ENCODE peak calls at places on chromosomes 16 and 17, in five cellular contexts. E, N, K, J and C are unnamed samples.
A peak's percentile ranks its signal among the peaks of the same experiment; 100 is the strongest.

GRCh38 chr17:35161281-35161761 is 13.7 kb downstream of the UNC45B start:
- DNase-seq in K (no peak), N (no peak), E (no peak), J (no peak), C (no peak)

GRCh38 chr17:60941028-60941427 is 263.4 kb downstream of the BCAS3 start:
- DNase-seq in J (no peak), N (no peak), K (peak; percentile 78), E (no peak), C (no peak)

GRCh38 chr17:77453613-77454559 is 313.1 kb downstream of the SEC14L1 start:
- DNase-seq in K (no peak), E (no peak), J (no peak), N (no peak), C (peak; percentile 24)

GRCh38 chr16:2692251-2692947 is 10.1 kb downstream of the KCTD5 start:
- DNase-seq in N (peak; percentile 77), E (no peak), J (no peak), K (no peak), C (no peak)

GRCh38 chr16:66614161-66614802 is 9.8 kb downstream of the CMTM3 start:
- DNase-seq in N (no peak), E (no peak), K (no peak), J (no peak), C (no peak)

GRCh38 chr16:546909-547770 is 13.1 kb upstream of the PRR35 start:
- DNase-seq in N (no peak), E (no peak), J (no peak), K (peak; percentile 51), C (peak; percentile 24)

GRCh38 chr16:85944572-85945423 is 45.8 kb downstream of the IRF8 start:
- DNase-seq in E (no peak), J (no peak), N (no peak), K (no peak), C (no peak)

GRCh38 chr17:68355093-68355492 is 63.8 kb downstream of the ARSG start:
- DNase-seq in K (peak; percentile 61), J (no peak), E (no peak), N (no peak), C (peak; percentile 74)

GRCh38 chr16:88357306-88358032 is 25.3 kb upstream of the ZNF469 start:
- DNase-seq in E (no peak), N (no peak), K (no peak), J (no peak), C (no peak)

GRCh38 chr16:80147021-80147680 is 393.6 kb upstream of the DYNLRB2 start:
- DNase-seq in J (no peak), K (no peak), N (no peak), E (no peak), C (no peak)

GRCh38 chr17:81510798-81511549 is 1.6 kb downstream of the ACTG1 start:
- DNase-seq in E (no peak), N (no peak), J (no peak), K (no peak), C (no peak)

GRCh38 chr16:53664724-53665345 is 38.8 kb downstream of the RPGRIP1L start:
- DNase-seq in K (no peak), E (no peak), J (no peak), N (no peak), C (no peak)

GRCh38 chr17:78105551-78105950 is 23.0 kb downstream of the TMC6 start:
- DNase-seq in J (no peak), K (no peak), N (no peak), E (no peak), C (no peak)

GRCh38 chr17:4234406-4234805 is 29.4 kb downstream of the ANKFY1 start:
- DNase-seq in K (no peak), J (no peak), N (no peak), E (no peak), C (no peak)

GRCh38 chr16:53257001-53257400 is 177.3 kb upstream of the RBL2 start:
- DNase-seq in J (peak; percentile 9), E (no peak), K (no peak), N (no peak), C (peak; percentile 39)

GRCh38 chr17:55402374-55402773 is 19.3 kb downstream of the MMD start:
- DNase-seq in E (no peak), J (no peak), N (no peak), K (no peak), C (peak; percentile 8)

GRCh38 chr17:80717661-80718060 is 173.0 kb downstream of the RPTOR start:
- DNase-seq in K (no peak), J (no peak), E (no peak), N (peak; percentile 80), C (no peak)

GRCh38 chr17:49969134-49969759 is at the start of gene DLX4:
- DNase-seq in E (no peak), K (no peak), J (no peak), N (no peak), C (no peak)

GRCh38 chr16:78002915-78003538 is 19.3 kb upstream of the CLEC3A start:
- DNase-seq in K (peak; percentile 81), E (peak; percentile 32), J (peak; percentile 38), N (peak; percentile 93), C (peak; percentile 86)

GRCh38 chr17:39553326-39553945 is 54.3 kb downstream of the NEUROD2 start:
- DNase-seq in E (no peak), J (no peak), K (no peak), N (no peak), C (no peak)

GRCh38 chr17:56866496-56866895 is 32.5 kb downstream of the DGKE start:
- DNase-seq in K (no peak), J (no peak), N (no peak), E (no peak), C (peak; percentile 43)

GRCh38 chr16:58499615-58500328 is at the start of gene NDRG4:
- DNase-seq in K (peak; percentile 83), E (no peak), J (peak; percentile 86), N (peak; percentile 86), C (peak; percentile 83)

GRCh38 chr17:57107498-57108101 is 22.6 kb downstream of the AKAP1 start:
- DNase-seq in K (peak; percentile 29), J (peak; percentile 68), N (no peak), E (peak; percentile 51), C (no peak)

GRCh38 chr16:2584742-2585650 is 47.2 kb downstream of the PDPK1 start:
- DNase-seq in E (no peak), N (peak; percentile 53), J (no peak), K (no peak), C (no peak)

GRCh38 chr16:88759245-88759975 is 25.6 kb downstream of the PIEZO1 start:
- DNase-seq in K (no peak), N (no peak), E (no peak), J (no peak), C (peak; percentile 65)

GRCh38 chr16:88685156-88686061 is 898 bp downstream of the SNAI3 start:
- DNase-seq in E (no peak), K (no peak), J (no peak), N (no peak), C (peak; percentile 34)

GRCh38 chr16:14378684-14379467 is 251.2 kb downstream of the PARN start:
- DNase-seq in J (no peak), N (no peak), E (no peak), K (no peak), C (no peak)

GRCh38 chr16:78444-79145 is 570 bp downstream of the MPG start:
- DNase-seq in J (no peak), N (peak; percentile 12), K (no peak), E (no peak), C (no peak)

GRCh38 chr17:1515640-1516402 is 591 bp downstream of the INPP5K start:
- DNase-seq in N (peak; percentile 24), J (peak; percentile 47), E (peak; percentile 59), K (peak; percentile 75), C (peak; percentile 86)

GRCh38 chr17:59423137-59423703 is 91.8 kb downstream of the YPEL2 start:
- DNase-seq in K (no peak), E (peak; percentile 95), N (no peak), J (peak; percentile 72), C (no peak)

GRCh38 chr17:5943991-5944390 is 126.2 kb upstream of the WSCD1 start:
- DNase-seq in N (no peak), J (no peak), K (no peak), E (no peak), C (no peak)

GRCh38 chr17:44636562-44636961 is 19.7 kb upstream of the MEIOC start:
- DNase-seq in J (no peak), E (peak; percentile 10), N (peak; percentile 61), K (peak; percentile 16), C (no peak)

GRCh38 chr16:25996052-25996451 is 304.3 kb downstream of the HS3ST4 start:
- DNase-seq in N (no peak), E (no peak), K (no peak), J (no peak), C (no peak)

GRCh38 chr17:2563061-2563460 is 30.4 kb upstream of the PAFAH1B1 start:
- DNase-seq in J (no peak), K (no peak), E (no peak), N (no peak), C (no peak)

GRCh38 chr17:59684967-59685366 is 22.3 kb downstream of the PTRH2 start:
- DNase-seq in N (no peak), E (no peak), J (no peak), K (no peak), C (no peak)

GRCh38 chr17:50111687-50112655 is 16.8 kb downstream of the PDK2 start:
- DNase-seq in J (no peak), K (no peak), E (no peak), N (no peak), C (no peak)